ENCODE peak calls at places on chromosomes 4 and X, in six cellular contexts. Q is neural crest cell; Y is astrocyte of the hippocampus; C is DMS 273 treated with DMSO at 0.1 percent for 48 hours; X is activated CD4-positive, alpha-beta T cell treated with anti-CD3 and anti-CD28 coated beads, Interleukin-2, amount 50 U/mL, for 1 hour; F is fibroblast of lung. R is an unnamed sample.
A peak's percentile ranks its signal among the peaks of the same experiment; 100 is the strongest.

GRCh38 chrX:19698125-19698524 is 182.8 kb upstream of the MAP3K15 start:
- DNase-seq in X (no peak), F (peak; percentile 69), C (no peak), Q (no peak), Y (peak; percentile 81), R (no peak)

GRCh38 chr4:85491527-85491926 is 16.6 kb downstream of the ARHGAP24 start:
- DNase-seq in F (no peak), C (peak; percentile 60), Q (no peak), Y (no peak), X (no peak), R (no peak)

GRCh38 chrX:153952373-153953026 is 8.1 kb upstream of the RENBP start:
- DNase-seq in Y (no peak), C (no peak), X (no peak), F (no peak), Q (no peak), R (no peak)

GRCh38 chrX:89034679-89035078 is 287.7 kb downstream of the CPXCR1 start:
- DNase-seq in Y (no peak), F (no peak), Q (no peak), C (no peak), X (no peak), R (no peak)

GRCh38 chr4:107922486-107923473 is 8.6 kb upstream of the CYP2U1 start:
- DNase-seq in X (no peak), Y (no peak), F (no peak), C (no peak), Q (no peak), R (no peak)

GRCh38 chrX:64642482-64642881 is 247.2 kb upstream of the MTMR8 start:
- DNase-seq in Q (no peak), X (no peak), Y (no peak), C (no peak), F (no peak), R (no peak)

GRCh38 chr4:127852661-127853060 is 28.0 kb upstream of the PLK4 start:
- DNase-seq in Q (no peak), C (no peak), F (no peak), Y (no peak), X (no peak), R (no peak)

GRCh38 chr4:37453004-37453360 is 208.4 kb downstream of the NWD2 start:
- DNase-seq in C (peak; percentile 65), Y (peak; percentile 75), Q (peak; percentile 34), F (peak; percentile 70), X (peak; percentile 4), R (peak; percentile 46)

R was measured in foreskin melanocyte.